ENCODE peak calls at places on chromosomes 12 and 14, in ten cellular contexts. One of them, this sample, is unnamed.

GRCh38 chr12:39451977-39452376 is 9.1 kb upstream of the KIF21A start:
- DNase-seq in NCI-H1092 treated with DMSO at 0.1 percent for 48 hours: no peak
- DNase-seq in iPS-NIHi11: peak
- DNase-seq in stimulated activated naive CD8-positive, alpha-beta T cell treated with anti-CD3 and anti-CD28 coated beads, Interleukin-15, amount 100 ng/mL, for 72 hours: no peak
- DNase-seq in brain microvascular endothelial cell: no peak
- DNase-seq in adipocyte: no peak
- DNase-seq in uterus: no peak
- DNase-seq in coronary artery: no peak
- DNase-seq in NCI-H524: peak
- DNase-seq in activated CD4-positive, alpha-beta T cell treated with anti-CD3 and anti-CD28 coated beads, Interleukin-2, amount 50 U/mL, for 24 hours: no peak
- DNase-seq in this sample: no peak

GRCh38 chr12:45615268-45615667 is 114.2 kb upstream of the ARID2 start:
- DNase-seq in brain microvascular endothelial cell: peak
- DNase-seq in NCI-H524: no peak
- DNase-seq in adipocyte: peak
- DNase-seq in activated CD4-positive, alpha-beta T cell treated with anti-CD3 and anti-CD28 coated beads, Interleukin-2, amount 50 U/mL, for 24 hours: no peak
- DNase-seq in iPS-NIHi11: no peak
- DNase-seq in stimulated activated naive CD8-positive, alpha-beta T cell treated with anti-CD3 and anti-CD28 coated beads, Interleukin-15, amount 100 ng/mL, for 72 hours: no peak
- DNase-seq in uterus: no peak
- DNase-seq in NCI-H1092 treated with DMSO at 0.1 percent for 48 hours: peak
- DNase-seq in coronary artery: no peak
- DNase-seq in this sample: no peak

GRCh38 chr14:64719601-64720000 is 15.4 kb downstream of the PLEKHG3 start:
- DNase-seq in activated CD4-positive, alpha-beta T cell treated with anti-CD3 and anti-CD28 coated beads, Interleukin-2, amount 50 U/mL, for 24 hours: no peak
- DNase-seq in stimulated activated naive CD8-positive, alpha-beta T cell treated with anti-CD3 and anti-CD28 coated beads, Interleukin-15, amount 100 ng/mL, for 72 hours: no peak
- DNase-seq in adipocyte: no peak
- DNase-seq in brain microvascular endothelial cell: no peak
- DNase-seq in NCI-H1092 treated with DMSO at 0.1 percent for 48 hours: no peak
- DNase-seq in iPS-NIHi11: no peak
- DNase-seq in coronary artery: no peak
- DNase-seq in NCI-H524: no peak
- DNase-seq in uterus: peak
- DNase-seq in this sample: no peak

GRCh38 chr12:13472690-13473089 is 276.2 kb downstream of the EMP1 start:
- DNase-seq in adipocyte: no peak
- DNase-seq in stimulated activated naive CD8-positive, alpha-beta T cell treated with anti-CD3 and anti-CD28 coated beads, Interleukin-15, amount 100 ng/mL, for 72 hours: no peak
- DNase-seq in uterus: no peak
- DNase-seq in NCI-H1092 treated with DMSO at 0.1 percent for 48 hours: no peak
- DNase-seq in activated CD4-positive, alpha-beta T cell treated with anti-CD3 and anti-CD28 coated beads, Interleukin-2, amount 50 U/mL, for 24 hours: no peak
- DNase-seq in coronary artery: no peak
- DNase-seq in NCI-H524: no peak
- DNase-seq in brain microvascular endothelial cell: peak
- DNase-seq in iPS-NIHi11: no peak
- DNase-seq in this sample: no peak

GRCh38 chr14:91339606-91340369 is 77.8 kb downstream of the CCDC88C start:
- DNase-seq in iPS-NIHi11: no peak
- DNase-seq in activated CD4-positive, alpha-beta T cell treated with anti-CD3 and anti-CD28 coated beads, Interleukin-2, amount 50 U/mL, for 24 hours: no peak
- DNase-seq in coronary artery: no peak
- DNase-seq in brain microvascular endothelial cell: no peak
- DNase-seq in stimulated activated naive CD8-positive, alpha-beta T cell treated with anti-CD3 and anti-CD28 coated beads, Interleukin-15, amount 100 ng/mL, for 72 hours: no peak
- DNase-seq in uterus: no peak
- DNase-seq in NCI-H524: no peak
- DNase-seq in NCI-H1092 treated with DMSO at 0.1 percent for 48 hours: no peak
- DNase-seq in adipocyte: no peak
- DNase-seq in this sample: no peak

GRCh38 chr12:110798461-110798860 is 48.3 kb upstream of the CCDC63 start:
- DNase-seq in stimulated activated naive CD8-positive, alpha-beta T cell treated with anti-CD3 and anti-CD28 coated beads, Interleukin-15, amount 100 ng/mL, for 72 hours: no peak
- DNase-seq in iPS-NIHi11: no peak
- DNase-seq in coronary artery: no peak
- DNase-seq in NCI-H1092 treated with DMSO at 0.1 percent for 48 hours: no peak
- DNase-seq in NCI-H524: no peak
- DNase-seq in uterus: no peak
- DNase-seq in adipocyte: no peak
- DNase-seq in activated CD4-positive, alpha-beta T cell treated with anti-CD3 and anti-CD28 coated beads, Interleukin-2, amount 50 U/mL, for 24 hours: no peak
- DNase-seq in brain microvascular endothelial cell: no peak
- DNase-seq in this sample: no peak

GRCh38 chr14:101937926-101938767 is 26.2 kb upstream of the DYNC1H1 start:
- DNase-seq in NCI-H1092 treated with DMSO at 0.1 percent for 48 hours: no peak
- DNase-seq in brain microvascular endothelial cell: no peak
- DNase-seq in adipocyte: no peak
- DNase-seq in iPS-NIHi11: no peak
- DNase-seq in NCI-H524: peak
- DNase-seq in activated CD4-positive, alpha-beta T cell treated with anti-CD3 and anti-CD28 coated beads, Interleukin-2, amount 50 U/mL, for 24 hours: no peak
- DNase-seq in coronary artery: no peak
- DNase-seq in uterus: no peak
- DNase-seq in stimulated activated naive CD8-positive, alpha-beta T cell treated with anti-CD3 and anti-CD28 coated beads, Interleukin-15, amount 100 ng/mL, for 72 hours: no peak
- DNase-seq in this sample: no peak

GRCh38 chr14:104724981-104725771 is 1.1 kb downstream of the ADSS1 start:
- DNase-seq in uterus: peak
- DNase-seq in brain microvascular endothelial cell: no peak
- DNase-seq in stimulated activated naive CD8-positive, alpha-beta T cell treated with anti-CD3 and anti-CD28 coated beads, Interleukin-15, amount 100 ng/mL, for 72 hours: no peak
- DNase-seq in activated CD4-positive, alpha-beta T cell treated with anti-CD3 and anti-CD28 coated beads, Interleukin-2, amount 50 U/mL, for 24 hours: no peak
- DNase-seq in NCI-H1092 treated with DMSO at 0.1 percent for 48 hours: no peak
- DNase-seq in coronary artery: no peak
- DNase-seq in adipocyte: peak
- DNase-seq in iPS-NIHi11: peak
- DNase-seq in NCI-H524: peak
- DNase-seq in this sample: no peak

GRCh38 chr12:6294533-6295186 is 15.8 kb upstream of the PLEKHG6 start:
- DNase-seq in brain microvascular endothelial cell: no peak
- DNase-seq in adipocyte: no peak
- DNase-seq in NCI-H1092 treated with DMSO at 0.1 percent for 48 hours: no peak
- DNase-seq in activated CD4-positive, alpha-beta T cell treated with anti-CD3 and anti-CD28 coated beads, Interleukin-2, amount 50 U/mL, for 24 hours: no peak
- DNase-seq in NCI-H524: no peak
- DNase-seq in uterus: no peak
- DNase-seq in iPS-NIHi11: no peak
- DNase-seq in coronary artery: peak
- DNase-seq in stimulated activated naive CD8-positive, alpha-beta T cell treated with anti-CD3 and anti-CD28 coated beads, Interleukin-15, amount 100 ng/mL, for 72 hours: no peak
- DNase-seq in this sample: no peak

GRCh38 chr14:68248481-68249255 is 429.1 kb downstream of the RAD51B start:
- DNase-seq in brain microvascular endothelial cell: no peak
- DNase-seq in NCI-H1092 treated with DMSO at 0.1 percent for 48 hours: peak
- DNase-seq in activated CD4-positive, alpha-beta T cell treated with anti-CD3 and anti-CD28 coated beads, Interleukin-2, amount 50 U/mL, for 24 hours: no peak
- DNase-seq in NCI-H524: peak
- DNase-seq in uterus: peak
- DNase-seq in iPS-NIHi11: peak
- DNase-seq in stimulated activated naive CD8-positive, alpha-beta T cell treated with anti-CD3 and anti-CD28 coated beads, Interleukin-15, amount 100 ng/mL, for 72 hours: peak
- DNase-seq in adipocyte: peak
- DNase-seq in coronary artery: peak
- DNase-seq in this sample: no peak

GRCh38 chr12:56385873-56386272 is 23.2 kb upstream of the APOF start:
- DNase-seq in NCI-H1092 treated with DMSO at 0.1 percent for 48 hours: no peak
- DNase-seq in iPS-NIHi11: no peak
- DNase-seq in NCI-H524: no peak
- DNase-seq in uterus: no peak
- DNase-seq in brain microvascular endothelial cell: no peak
- DNase-seq in activated CD4-positive, alpha-beta T cell treated with anti-CD3 and anti-CD28 coated beads, Interleukin-2, amount 50 U/mL, for 24 hours: no peak
- DNase-seq in coronary artery: no peak
- DNase-seq in adipocyte: no peak
- DNase-seq in stimulated activated naive CD8-positive, alpha-beta T cell treated with anti-CD3 and anti-CD28 coated beads, Interleukin-15, amount 100 ng/mL, for 72 hours: no peak
- DNase-seq in this sample: no peak

GRCh38 chr12:69810870-69811498 is 14.0 kb upstream of the MYRFL start:
- DNase-seq in coronary artery: no peak
- DNase-seq in NCI-H1092 treated with DMSO at 0.1 percent for 48 hours: no peak
- DNase-seq in activated CD4-positive, alpha-beta T cell treated with anti-CD3 and anti-CD28 coated beads, Interleukin-2, amount 50 U/mL, for 24 hours: no peak
- DNase-seq in brain microvascular endothelial cell: no peak
- DNase-seq in iPS-NIHi11: no peak
- DNase-seq in NCI-H524: no peak
- DNase-seq in adipocyte: no peak
- DNase-seq in uterus: no peak
- DNase-seq in stimulated activated naive CD8-positive, alpha-beta T cell treated with anti-CD3 and anti-CD28 coated beads, Interleukin-15, amount 100 ng/mL, for 72 hours: no peak
- DNase-seq in this sample: no peak

GRCh38 chr12:2329811-2330210 is 277.0 kb downstream of the CACNA1C start:
- DNase-seq in NCI-H1092 treated with DMSO at 0.1 percent for 48 hours: no peak
- DNase-seq in stimulated activated naive CD8-positive, alpha-beta T cell treated with anti-CD3 and anti-CD28 coated beads, Interleukin-15, amount 100 ng/mL, for 72 hours: no peak
- DNase-seq in iPS-NIHi11: no peak
- DNase-seq in brain microvascular endothelial cell: no peak
- DNase-seq in uterus: no peak
- DNase-seq in activated CD4-positive, alpha-beta T cell treated with anti-CD3 and anti-CD28 coated beads, Interleukin-2, amount 50 U/mL, for 24 hours: no peak
- DNase-seq in adipocyte: no peak
- DNase-seq in coronary artery: no peak
- DNase-seq in NCI-H524: peak
- DNase-seq in this sample: no peak

GRCh38 chr12:69266045-69266635 is 26.8 kb downstream of the CPSF6 start:
- DNase-seq in NCI-H524: no peak
- DNase-seq in activated CD4-positive, alpha-beta T cell treated with anti-CD3 and anti-CD28 coated beads, Interleukin-2, amount 50 U/mL, for 24 hours: no peak
- DNase-seq in NCI-H1092 treated with DMSO at 0.1 percent for 48 hours: no peak
- DNase-seq in stimulated activated naive CD8-positive, alpha-beta T cell treated with anti-CD3 and anti-CD28 coated beads, Interleukin-15, amount 100 ng/mL, for 72 hours: no peak
- DNase-seq in brain microvascular endothelial cell: peak
- DNase-seq in uterus: no peak
- DNase-seq in adipocyte: peak
- DNase-seq in coronary artery: no peak
- DNase-seq in iPS-NIHi11: no peak
- DNase-seq in this sample: no peak

GRCh38 chr12:53427905-53428594 is 4.4 kb downstream of the AMHR2 start:
- DNase-seq in adipocyte: peak
- DNase-seq in NCI-H1092 treated with DMSO at 0.1 percent for 48 hours: no peak
- DNase-seq in iPS-NIHi11: no peak
- DNase-seq in brain microvascular endothelial cell: peak
- DNase-seq in coronary artery: no peak
- DNase-seq in activated CD4-positive, alpha-beta T cell treated with anti-CD3 and anti-CD28 coated beads, Interleukin-2, amount 50 U/mL, for 24 hours: peak
- DNase-seq in uterus: no peak
- DNase-seq in NCI-H524: no peak
- DNase-seq in stimulated activated naive CD8-positive, alpha-beta T cell treated with anti-CD3 and anti-CD28 coated beads, Interleukin-15, amount 100 ng/mL, for 72 hours: peak
- DNase-seq in this sample: no peak

GRCh38 chr14:68786491-68787234 is 6.2 kb downstream of the ZFP36L1 start:
- DNase-seq in adipocyte: peak
- DNase-seq in NCI-H524: no peak
- DNase-seq in iPS-NIHi11: no peak
- DNase-seq in stimulated activated naive CD8-positive, alpha-beta T cell treated with anti-CD3 and anti-CD28 coated beads, Interleukin-15, amount 100 ng/mL, for 72 hours: no peak
- DNase-seq in uterus: no peak
- DNase-seq in brain microvascular endothelial cell: no peak
- DNase-seq in activated CD4-positive, alpha-beta T cell treated with anti-CD3 and anti-CD28 coated beads, Interleukin-2, amount 50 U/mL, for 24 hours: no peak
- DNase-seq in NCI-H1092 treated with DMSO at 0.1 percent for 48 hours: no peak
- DNase-seq in coronary artery: peak
- DNase-seq in this sample: peak

GRCh38 chr12:130457215-130457614 is 119.5 kb downstream of the PIWIL1 start:
- DNase-seq in NCI-H1092 treated with DMSO at 0.1 percent for 48 hours: no peak
- DNase-seq in uterus: no peak
- DNase-seq in activated CD4-positive, alpha-beta T cell treated with anti-CD3 and anti-CD28 coated beads, Interleukin-2, amount 50 U/mL, for 24 hours: no peak
- DNase-seq in brain microvascular endothelial cell: no peak
- DNase-seq in NCI-H524: no peak
- DNase-seq in iPS-NIHi11: no peak
- DNase-seq in adipocyte: no peak
- DNase-seq in stimulated activated naive CD8-positive, alpha-beta T cell treated with anti-CD3 and anti-CD28 coated beads, Interleukin-15, amount 100 ng/mL, for 72 hours: no peak
- DNase-seq in coronary artery: no peak
- DNase-seq in this sample: no peak

GRCh38 chr12:51943346-51943745 is 8.2 kb upstream of the ACVR1B start:
- DNase-seq in stimulated activated naive CD8-positive, alpha-beta T cell treated with anti-CD3 and anti-CD28 coated beads, Interleukin-15, amount 100 ng/mL, for 72 hours: no peak
- DNase-seq in adipocyte: no peak
- DNase-seq in NCI-H524: no peak
- DNase-seq in NCI-H1092 treated with DMSO at 0.1 percent for 48 hours: no peak
- DNase-seq in iPS-NIHi11: no peak
- DNase-seq in uterus: no peak
- DNase-seq in coronary artery: peak
- DNase-seq in activated CD4-positive, alpha-beta T cell treated with anti-CD3 and anti-CD28 coated beads, Interleukin-2, amount 50 U/mL, for 24 hours: no peak
- DNase-seq in brain microvascular endothelial cell: no peak
- DNase-seq in this sample: no peak

GRCh38 chr12:16324772-16325171 is 22.7 kb upstream of the MGST1 start:
- DNase-seq in adipocyte: no peak
- DNase-seq in stimulated activated naive CD8-positive, alpha-beta T cell treated with anti-CD3 and anti-CD28 coated beads, Interleukin-15, amount 100 ng/mL, for 72 hours: no peak
- DNase-seq in activated CD4-positive, alpha-beta T cell treated with anti-CD3 and anti-CD28 coated beads, Interleukin-2, amount 50 U/mL, for 24 hours: no peak
- DNase-seq in brain microvascular endothelial cell: no peak
- DNase-seq in iPS-NIHi11: no peak
- DNase-seq in NCI-H1092 treated with DMSO at 0.1 percent for 48 hours: peak
- DNase-seq in NCI-H524: no peak
- DNase-seq in uterus: no peak
- DNase-seq in coronary artery: no peak
- DNase-seq in this sample: no peak

GRCh38 chr14:52313493-52313881 is 625 bp upstream of the PTGER2 start:
- DNase-seq in brain microvascular endothelial cell: no peak
- DNase-seq in activated CD4-positive, alpha-beta T cell treated with anti-CD3 and anti-CD28 coated beads, Interleukin-2, amount 50 U/mL, for 24 hours: no peak
- DNase-seq in NCI-H1092 treated with DMSO at 0.1 percent for 48 hours: no peak
- DNase-seq in uterus: no peak
- DNase-seq in coronary artery: no peak
- DNase-seq in adipocyte: no peak
- DNase-seq in NCI-H524: no peak
- DNase-seq in iPS-NIHi11: no peak
- DNase-seq in stimulated activated naive CD8-positive, alpha-beta T cell treated with anti-CD3 and anti-CD28 coated beads, Interleukin-15, amount 100 ng/mL, for 72 hours: no peak
- DNase-seq in this sample: no peak

GRCh38 chr12:50923361-50924130 is 28.8 kb upstream of the HIGD1C start:
- DNase-seq in brain microvascular endothelial cell: no peak
- DNase-seq in coronary artery: no peak
- DNase-seq in NCI-H1092 treated with DMSO at 0.1 percent for 48 hours: no peak
- DNase-seq in NCI-H524: no peak
- DNase-seq in activated CD4-positive, alpha-beta T cell treated with anti-CD3 and anti-CD28 coated beads, Interleukin-2, amount 50 U/mL, for 24 hours: no peak
- DNase-seq in iPS-NIHi11: no peak
- DNase-seq in adipocyte: no peak
- DNase-seq in uterus: no peak
- DNase-seq in stimulated activated naive CD8-positive, alpha-beta T cell treated with anti-CD3 and anti-CD28 coated beads, Interleukin-15, amount 100 ng/mL, for 72 hours: no peak
- DNase-seq in this sample: no peak

GRCh38 chr12:79108962-79109361 is 244.4 kb downstream of the SYT1 start:
- DNase-seq in iPS-NIHi11: no peak
- DNase-seq in adipocyte: no peak
- DNase-seq in coronary artery: no peak
- DNase-seq in uterus: no peak
- DNase-seq in activated CD4-positive, alpha-beta T cell treated with anti-CD3 and anti-CD28 coated beads, Interleukin-2, amount 50 U/mL, for 24 hours: no peak
- DNase-seq in NCI-H1092 treated with DMSO at 0.1 percent for 48 hours: no peak
- DNase-seq in NCI-H524: no peak
- DNase-seq in stimulated activated naive CD8-positive, alpha-beta T cell treated with anti-CD3 and anti-CD28 coated beads, Interleukin-15, amount 100 ng/mL, for 72 hours: no peak
- DNase-seq in brain microvascular endothelial cell: no peak
- DNase-seq in this sample: no peak

GRCh38 chr14:57390806-57391562 is 598 bp downstream of the NAA30 start:
- DNase-seq in NCI-H1092 treated with DMSO at 0.1 percent for 48 hours: peak
- DNase-seq in stimulated activated naive CD8-positive, alpha-beta T cell treated with anti-CD3 and anti-CD28 coated beads, Interleukin-15, amount 100 ng/mL, for 72 hours: peak
- DNase-seq in NCI-H524: peak
- DNase-seq in activated CD4-positive, alpha-beta T cell treated with anti-CD3 and anti-CD28 coated beads, Interleukin-2, amount 50 U/mL, for 24 hours: no peak
- DNase-seq in iPS-NIHi11: peak
- DNase-seq in adipocyte: peak
- DNase-seq in coronary artery: peak
- DNase-seq in brain microvascular endothelial cell: no peak
- DNase-seq in uterus: peak
- DNase-seq in this sample: no peak

GRCh38 chr14:101113108-101113612 is 209.6 kb upstream of the RTL1 start:
- DNase-seq in NCI-H1092 treated with DMSO at 0.1 percent for 48 hours: no peak
- DNase-seq in brain microvascular endothelial cell: no peak
- DNase-seq in iPS-NIHi11: no peak
- DNase-seq in activated CD4-positive, alpha-beta T cell treated with anti-CD3 and anti-CD28 coated beads, Interleukin-2, amount 50 U/mL, for 24 hours: no peak
- DNase-seq in adipocyte: no peak
- DNase-seq in uterus: no peak
- DNase-seq in coronary artery: no peak
- DNase-seq in stimulated activated naive CD8-positive, alpha-beta T cell treated with anti-CD3 and anti-CD28 coated beads, Interleukin-15, amount 100 ng/mL, for 72 hours: no peak
- DNase-seq in NCI-H524: no peak
- DNase-seq in this sample: peak

GRCh38 chr12:107017042-107017441 is 30.1 kb upstream of the MTERF2 start:
- DNase-seq in NCI-H1092 treated with DMSO at 0.1 percent for 48 hours: no peak
- DNase-seq in activated CD4-positive, alpha-beta T cell treated with anti-CD3 and anti-CD28 coated beads, Interleukin-2, amount 50 U/mL, for 24 hours: no peak
- DNase-seq in NCI-H524: no peak
- DNase-seq in adipocyte: no peak
- DNase-seq in coronary artery: no peak
- DNase-seq in stimulated activated naive CD8-positive, alpha-beta T cell treated with anti-CD3 and anti-CD28 coated beads, Interleukin-15, amount 100 ng/mL, for 72 hours: no peak
- DNase-seq in iPS-NIHi11: no peak
- DNase-seq in uterus: no peak
- DNase-seq in brain microvascular endothelial cell: no peak
- DNase-seq in this sample: no peak

GRCh38 chr12:14982562-14982961 is 9.7 kb downstream of the PDE6H start:
- DNase-seq in activated CD4-positive, alpha-beta T cell treated with anti-CD3 and anti-CD28 coated beads, Interleukin-2, amount 50 U/mL, for 24 hours: no peak
- DNase-seq in uterus: no peak
- DNase-seq in iPS-NIHi11: no peak
- DNase-seq in coronary artery: no peak
- DNase-seq in NCI-H524: no peak
- DNase-seq in adipocyte: peak
- DNase-seq in stimulated activated naive CD8-positive, alpha-beta T cell treated with anti-CD3 and anti-CD28 coated beads, Interleukin-15, amount 100 ng/mL, for 72 hours: no peak
- DNase-seq in brain microvascular endothelial cell: no peak
- DNase-seq in NCI-H1092 treated with DMSO at 0.1 percent for 48 hours: no peak
- DNase-seq in this sample: no peak

GRCh38 chr12:88578821-88579518 is 1.3 kb downstream of the KITLG start:
- DNase-seq in uterus: no peak
- DNase-seq in NCI-H1092 treated with DMSO at 0.1 percent for 48 hours: peak
- DNase-seq in NCI-H524: peak
- DNase-seq in iPS-NIHi11: peak
- DNase-seq in stimulated activated naive CD8-positive, alpha-beta T cell treated with anti-CD3 and anti-CD28 coated beads, Interleukin-15, amount 100 ng/mL, for 72 hours: no peak
- DNase-seq in activated CD4-positive, alpha-beta T cell treated with anti-CD3 and anti-CD28 coated beads, Interleukin-2, amount 50 U/mL, for 24 hours: no peak
- DNase-seq in adipocyte: peak
- DNase-seq in coronary artery: no peak
- DNase-seq in brain microvascular endothelial cell: peak
- DNase-seq in this sample: no peak